ENCODE peak calls at places on chromosomes 5 and 9, in ten cellular contexts. One of them, this sample, is unnamed.

GRCh38 chr5:66436721-66437120 is 159.5 kb upstream of the MAST4 start:
- ATAC-seq in pancreas: no peak
- ATAC-seq in aorta: no peak
- ATAC-seq in CD4-positive, alpha-beta T cell: no peak
- ATAC-seq in left colon: no peak
- ATAC-seq in left ventricle myocardium superior: peak
- ATAC-seq in T-helper 17 cell: no peak
- ATAC-seq in natural killer cell: no peak
- ATAC-seq in HepG2: peak
- ATAC-seq in memory B cell: peak
- ATAC-seq in this sample: no peak

GRCh38 chr5:176541338-176542134 is 4.3 kb upstream of the RNF44 start:
- ATAC-seq in pancreas: no peak
- ATAC-seq in aorta: no peak
- ATAC-seq in CD4-positive, alpha-beta T cell: peak
- ATAC-seq in left colon: peak
- ATAC-seq in left ventricle myocardium superior: no peak
- ATAC-seq in T-helper 17 cell: no peak
- ATAC-seq in natural killer cell: peak
- ATAC-seq in HepG2: peak
- ATAC-seq in memory B cell: no peak
- ATAC-seq in this sample: no peak

GRCh38 chr5:125503958-125504357 is 757.5 kb upstream of the ZNF608 start:
- ATAC-seq in pancreas: peak
- ATAC-seq in aorta: no peak
- ATAC-seq in CD4-positive, alpha-beta T cell: no peak
- ATAC-seq in left colon: peak
- ATAC-seq in left ventricle myocardium superior: no peak
- ATAC-seq in T-helper 17 cell: no peak
- ATAC-seq in natural killer cell: no peak
- ATAC-seq in HepG2: no peak
- ATAC-seq in memory B cell: no peak
- ATAC-seq in this sample: no peak

GRCh38 chr9:107624216-107624948 is 134.8 kb upstream of the KLF4 start:
- ATAC-seq in pancreas: no peak
- ATAC-seq in aorta: peak
- ATAC-seq in CD4-positive, alpha-beta T cell: no peak
- ATAC-seq in left colon: no peak
- ATAC-seq in left ventricle myocardium superior: no peak
- ATAC-seq in T-helper 17 cell: no peak
- ATAC-seq in natural killer cell: no peak
- ATAC-seq in HepG2: no peak
- ATAC-seq in memory B cell: no peak
- ATAC-seq in this sample: peak

GRCh38 chr9:98214811-98215210 is 22.4 kb upstream of the CORO2A start:
- ATAC-seq in pancreas: no peak
- ATAC-seq in aorta: no peak
- ATAC-seq in CD4-positive, alpha-beta T cell: no peak
- ATAC-seq in left colon: no peak
- ATAC-seq in left ventricle myocardium superior: no peak
- ATAC-seq in T-helper 17 cell: no peak
- ATAC-seq in natural killer cell: no peak
- ATAC-seq in HepG2: no peak
- ATAC-seq in memory B cell: no peak
- ATAC-seq in this sample: no peak

GRCh38 chr9:134346151-134346550 is 19.9 kb downstream of the RXRA start:
- ATAC-seq in pancreas: no peak
- ATAC-seq in aorta: no peak
- ATAC-seq in CD4-positive, alpha-beta T cell: no peak
- ATAC-seq in left colon: no peak
- ATAC-seq in left ventricle myocardium superior: no peak
- ATAC-seq in T-helper 17 cell: no peak
- ATAC-seq in natural killer cell: no peak
- ATAC-seq in HepG2: no peak
- ATAC-seq in memory B cell: no peak
- ATAC-seq in this sample: no peak

GRCh38 chr5:64180661-64181343 is 15.2 kb downstream of the RNF180 start:
- ATAC-seq in pancreas: no peak
- ATAC-seq in aorta: peak
- ATAC-seq in CD4-positive, alpha-beta T cell: no peak
- ATAC-seq in left colon: no peak
- ATAC-seq in left ventricle myocardium superior: peak
- ATAC-seq in T-helper 17 cell: no peak
- ATAC-seq in natural killer cell: no peak
- ATAC-seq in HepG2: no peak
- ATAC-seq in memory B cell: no peak
- ATAC-seq in this sample: no peak

GRCh38 chr9:108869092-108869725 is 7.1 kb downstream of the ACTL7A start:
- ATAC-seq in pancreas: no peak
- ATAC-seq in aorta: no peak
- ATAC-seq in CD4-positive, alpha-beta T cell: no peak
- ATAC-seq in left colon: no peak
- ATAC-seq in left ventricle myocardium superior: no peak
- ATAC-seq in T-helper 17 cell: no peak
- ATAC-seq in natural killer cell: no peak
- ATAC-seq in HepG2: peak
- ATAC-seq in memory B cell: no peak
- ATAC-seq in this sample: no peak

GRCh38 chr9:9752722-9753121 is 860.1 kb downstream of the PTPRD start:
- ATAC-seq in pancreas: peak
- ATAC-seq in aorta: no peak
- ATAC-seq in CD4-positive, alpha-beta T cell: no peak
- ATAC-seq in left colon: peak
- ATAC-seq in left ventricle myocardium superior: no peak
- ATAC-seq in T-helper 17 cell: no peak
- ATAC-seq in natural killer cell: no peak
- ATAC-seq in HepG2: peak
- ATAC-seq in memory B cell: no peak
- ATAC-seq in this sample: peak

GRCh38 chr5:168736201-168736940 is 157.2 kb upstream of the PANK3 start:
- ATAC-seq in pancreas: no peak
- ATAC-seq in aorta: no peak
- ATAC-seq in CD4-positive, alpha-beta T cell: no peak
- ATAC-seq in left colon: no peak
- ATAC-seq in left ventricle myocardium superior: peak
- ATAC-seq in T-helper 17 cell: no peak
- ATAC-seq in natural killer cell: no peak
- ATAC-seq in HepG2: no peak
- ATAC-seq in memory B cell: no peak
- ATAC-seq in this sample: no peak

GRCh38 chr9:70405808-70406445 is 8.5 kb downstream of the KLF9 start:
- ATAC-seq in pancreas: no peak
- ATAC-seq in aorta: no peak
- ATAC-seq in CD4-positive, alpha-beta T cell: no peak
- ATAC-seq in left colon: peak
- ATAC-seq in left ventricle myocardium superior: no peak
- ATAC-seq in T-helper 17 cell: no peak
- ATAC-seq in natural killer cell: peak
- ATAC-seq in HepG2: no peak
- ATAC-seq in memory B cell: peak
- ATAC-seq in this sample: no peak

GRCh38 chr5:2224689-2225088 is 342.0 kb upstream of the IRX4 start:
- ATAC-seq in pancreas: no peak
- ATAC-seq in aorta: no peak
- ATAC-seq in CD4-positive, alpha-beta T cell: no peak
- ATAC-seq in left colon: no peak
- ATAC-seq in left ventricle myocardium superior: no peak
- ATAC-seq in T-helper 17 cell: no peak
- ATAC-seq in natural killer cell: no peak
- ATAC-seq in HepG2: no peak
- ATAC-seq in memory B cell: no peak
- ATAC-seq in this sample: no peak

GRCh38 chr9:129451669-129452068 is 169.2 kb downstream of the C9orf50 start:
- ATAC-seq in pancreas: no peak
- ATAC-seq in aorta: peak
- ATAC-seq in CD4-positive, alpha-beta T cell: no peak
- ATAC-seq in left colon: no peak
- ATAC-seq in left ventricle myocardium superior: peak
- ATAC-seq in T-helper 17 cell: no peak
- ATAC-seq in natural killer cell: no peak
- ATAC-seq in HepG2: no peak
- ATAC-seq in memory B cell: no peak
- ATAC-seq in this sample: peak

GRCh38 chr9:98709968-98710965 is 1.5 kb upstream of the GABBR2 start:
- ATAC-seq in pancreas: peak
- ATAC-seq in aorta: no peak
- ATAC-seq in CD4-positive, alpha-beta T cell: no peak
- ATAC-seq in left colon: no peak
- ATAC-seq in left ventricle myocardium superior: peak
- ATAC-seq in T-helper 17 cell: no peak
- ATAC-seq in natural killer cell: no peak
- ATAC-seq in HepG2: peak
- ATAC-seq in memory B cell: no peak
- ATAC-seq in this sample: no peak

GRCh38 chr5:96050273-96050880 is 88.7 kb upstream of the ELL2 start:
- ATAC-seq in pancreas: no peak
- ATAC-seq in aorta: peak
- ATAC-seq in CD4-positive, alpha-beta T cell: no peak
- ATAC-seq in left colon: no peak
- ATAC-seq in left ventricle myocardium superior: no peak
- ATAC-seq in T-helper 17 cell: no peak
- ATAC-seq in natural killer cell: no peak
- ATAC-seq in HepG2: no peak
- ATAC-seq in memory B cell: no peak
- ATAC-seq in this sample: no peak

GRCh38 chr9:111870774-111871542 is 25.7 kb upstream of the UGCG start:
- ATAC-seq in pancreas: no peak
- ATAC-seq in aorta: no peak
- ATAC-seq in CD4-positive, alpha-beta T cell: no peak
- ATAC-seq in left colon: no peak
- ATAC-seq in left ventricle myocardium superior: no peak
- ATAC-seq in T-helper 17 cell: peak
- ATAC-seq in natural killer cell: no peak
- ATAC-seq in HepG2: no peak
- ATAC-seq in memory B cell: no peak
- ATAC-seq in this sample: no peak

GRCh38 chr5:141150215-141150992 is 547 bp downstream of the PCDHB6 start:
- ATAC-seq in pancreas: no peak
- ATAC-seq in aorta: no peak
- ATAC-seq in CD4-positive, alpha-beta T cell: no peak
- ATAC-seq in left colon: no peak
- ATAC-seq in left ventricle myocardium superior: no peak
- ATAC-seq in T-helper 17 cell: no peak
- ATAC-seq in natural killer cell: no peak
- ATAC-seq in HepG2: peak
- ATAC-seq in memory B cell: no peak
- ATAC-seq in this sample: no peak

GRCh38 chr5:161547573-161548471 is 1.3 kb upstream of the GABRB2 start:
- ATAC-seq in pancreas: peak
- ATAC-seq in aorta: peak
- ATAC-seq in CD4-positive, alpha-beta T cell: no peak
- ATAC-seq in left colon: peak
- ATAC-seq in left ventricle myocardium superior: no peak
- ATAC-seq in T-helper 17 cell: no peak
- ATAC-seq in natural killer cell: no peak
- ATAC-seq in HepG2: peak
- ATAC-seq in memory B cell: no peak
- ATAC-seq in this sample: peak

GRCh38 chr5:150394103-150394502 is 18.6 kb downstream of the CD74 start:
- ATAC-seq in pancreas: peak
- ATAC-seq in aorta: no peak
- ATAC-seq in CD4-positive, alpha-beta T cell: no peak
- ATAC-seq in left colon: no peak
- ATAC-seq in left ventricle myocardium superior: no peak
- ATAC-seq in T-helper 17 cell: no peak
- ATAC-seq in natural killer cell: peak
- ATAC-seq in HepG2: no peak
- ATAC-seq in memory B cell: no peak
- ATAC-seq in this sample: no peak

GRCh38 chr9:4086119-4087088 is 213.5 kb downstream of the GLIS3 start:
- ATAC-seq in pancreas: peak
- ATAC-seq in aorta: no peak
- ATAC-seq in CD4-positive, alpha-beta T cell: no peak
- ATAC-seq in left colon: peak
- ATAC-seq in left ventricle myocardium superior: peak
- ATAC-seq in T-helper 17 cell: no peak
- ATAC-seq in natural killer cell: no peak
- ATAC-seq in HepG2: no peak
- ATAC-seq in memory B cell: no peak
- ATAC-seq in this sample: no peak

This sample was measured in gastroesophageal sphincter.